ENCODE peak calls at places on chromosomes 5 and 9, in seven cellular contexts. V is HepG2, N is IMR-90, R is H54, H is Peyer's patch, S is right lobe of liver, G is transverse colon. L is an unnamed sample.
A peak's percentile ranks its signal among the peaks of the same experiment; 100 is the strongest.

GRCh38 chr9:115400801-115401200 is 282.8 kb upstream of the TNC start:
- DNase-seq in S (no peak), H (no peak), V (no peak), G (no peak), N (peak; percentile 74), R (no peak), L (no peak)

GRCh38 chr5:93735378-93735777 is 6.0 kb downstream of the POU5F2 start:
- DNase-seq in N (peak; percentile 59), G (no peak), S (no peak), R (no peak), H (no peak), V (no peak), L (no peak)

GRCh38 chr5:99045864-99046263 is 117.1 kb upstream of the CHD1 start:
- DNase-seq in H (no peak), R (no peak), N (no peak), S (no peak), V (no peak), G (no peak), L (no peak)

GRCh38 chr5:154646841-154647759 is 108.1 kb upstream of the LARP1 start:
- DNase-seq in G (peak; percentile 78), R (no peak), S (peak; percentile 74), N (peak; percentile 12), H (peak; percentile 22), V (peak; percentile 83), L (peak; percentile 15)

GRCh38 chr9:15176821-15177220 is 130.2 kb downstream of the TTC39B start:
- DNase-seq in V (no peak), R (no peak), S (no peak), N (no peak), H (no peak), G (no peak), L (no peak)

GRCh38 chr9:6715755-6716643 is 41.8 kb upstream of the KDM4C start:
- DNase-seq in G (peak; percentile 85), N (no peak), S (peak; percentile 89), V (peak; percentile 79), R (no peak), H (peak; percentile 85), L (peak; percentile 51)

GRCh38 chr9:98805506-98806272 is 1.8 kb upstream of the GALNT12 start:
- DNase-seq in N (peak; percentile 86), G (no peak), V (no peak), H (no peak), R (no peak), S (no peak), L (no peak)

GRCh38 chr9:75754090-75754489 is 136.4 kb upstream of the PCSK5 start:
- DNase-seq in R (no peak), S (no peak), H (no peak), N (no peak), G (no peak), V (no peak), L (no peak)

GRCh38 chr9:81312346-81312745 is 377.0 kb downstream of the TLE1 start:
- DNase-seq in V (no peak), R (no peak), S (no peak), G (no peak), N (no peak), H (no peak), L (no peak)

GRCh38 chr5:144448457-144448856 is 277.8 kb downstream of the KCTD16 start:
- DNase-seq in N (no peak), V (no peak), R (no peak), S (no peak), H (no peak), G (no peak), L (no peak)

GRCh38 chr5:138543730-138544104 is 681 bp upstream of the ETF1 start:
- DNase-seq in N (no peak), H (peak; percentile 77), V (no peak), S (no peak), R (peak; percentile 56), G (no peak), L (no peak)

GRCh38 chr5:171633776-171634470 is 151.7 kb upstream of the SMIM23 start:
- DNase-seq in S (no peak), N (no peak), V (no peak), G (no peak), H (no peak), R (no peak), L (no peak)

GRCh38 chr5:36621985-36622384 is 15.6 kb downstream of the SLC1A3 start:
- DNase-seq in R (no peak), S (no peak), H (no peak), V (no peak), G (no peak), N (no peak), L (no peak)

GRCh38 chr5:72425995-72426394 is 81.2 kb downstream of the ZNF366 start:
- DNase-seq in N (no peak), G (no peak), V (no peak), S (no peak), H (no peak), R (no peak), L (no peak)

GRCh38 chr9:89427621-89428221 is 70.2 kb downstream of the SEMA4D start:
- DNase-seq in R (peak; percentile 81), V (no peak), G (no peak), N (peak; percentile 49), H (peak; percentile 45), S (no peak), L (no peak)

GRCh38 chr5:143605403-143606005 is 202.0 kb upstream of the NR3C1 start:
- DNase-seq in R (no peak), V (no peak), G (peak; percentile 14), H (peak; percentile 43), N (peak; percentile 46), S (no peak), L (no peak)

GRCh38 chr9:33265211-33265885 is 499 bp downstream of the CHMP5 start:
- DNase-seq in V (no peak), R (no peak), S (no peak), H (no peak), N (no peak), G (peak; percentile 20), L (no peak)
- TF ChIP-seq POLR2A in V (no peak), R (no peak), S (no peak), H (no peak), N (no peak), G (no peak), L (no peak)

GRCh38 chr5:77630246-77631165 is 8.0 kb downstream of the OTP start:
- DNase-seq in N (no peak), R (no peak), S (peak; percentile 50), G (peak; percentile 64), H (peak; percentile 25), V (peak; percentile 33), L (no peak)
- TF ChIP-seq POLR2A in N (no peak), R (peak; percentile 77), S (no peak), G (no peak), H (no peak), V (no peak), L (no peak)

GRCh38 chr9:137302176-137303030 is at the start of gene NRARP:
- DNase-seq in G (peak; percentile 95), S (peak; percentile 92), H (peak; percentile 92), V (no peak), N (peak; percentile 64), R (peak; percentile 94), L (peak; percentile 93)
- TF ChIP-seq POLR2A in G (peak; percentile 65), S (peak; percentile 46), H (peak; percentile 89), V (no peak), N (peak; percentile 25), R (peak; percentile 41), L (no peak)

DNA sequence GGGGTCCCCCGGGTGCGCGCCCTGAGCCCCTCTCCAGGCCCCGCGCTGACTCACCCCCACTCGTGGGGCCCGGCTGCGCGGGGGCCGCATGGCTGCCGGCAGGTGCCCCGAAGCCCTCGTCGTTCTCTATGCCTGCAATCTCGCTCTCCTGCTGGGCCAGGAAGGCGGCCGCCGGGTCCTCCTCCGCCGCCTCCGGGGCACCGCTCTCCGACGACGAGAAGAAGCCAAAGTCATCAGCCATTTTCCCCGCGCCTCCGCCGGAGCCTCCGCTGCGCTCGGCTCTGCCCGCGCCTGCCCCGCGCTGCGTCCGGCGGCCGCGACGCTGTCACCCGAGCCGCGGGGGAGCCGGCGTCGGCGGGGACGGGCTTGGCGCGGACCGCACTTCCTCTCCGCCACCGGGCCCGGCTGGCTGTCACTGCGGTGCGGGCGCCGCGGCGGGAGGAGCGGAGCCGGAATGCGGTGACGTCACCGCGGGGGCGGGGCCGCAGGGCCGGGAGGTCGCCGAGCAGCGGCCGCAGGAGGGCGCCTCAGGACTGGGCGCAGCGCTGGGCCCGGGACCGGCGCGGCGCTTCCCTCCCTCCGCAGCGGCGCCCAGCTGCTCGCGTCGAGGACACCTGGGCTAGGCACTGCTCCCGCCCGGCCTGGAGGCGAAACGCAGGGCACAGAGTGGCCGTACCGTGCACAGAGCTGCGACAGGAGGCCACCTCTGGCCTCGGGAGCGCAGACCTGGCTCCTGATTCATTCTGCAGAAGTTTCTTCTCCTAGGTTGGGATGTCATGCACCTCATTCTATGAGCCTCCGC is at the start of gene CLTB:
- DNase-seq in N (peak; percentile 78), S (peak; percentile 95), H (peak; percentile 88), V (peak; percentile 74), R (peak; percentile 88), G (peak; percentile 95), L (peak; percentile 97)
- TF ChIP-seq POLR2A in N (peak; percentile 72), S (peak; percentile 98), H (peak; percentile 96), V (no peak), R (peak; percentile 89), G (peak; percentile 42), L (peak; percentile 93)

GRCh38 chr9:136662656-136663310 is at the start of gene EGFL7:
- DNase-seq in V (no peak), G (no peak), N (no peak), S (peak; percentile 80), H (no peak), R (no peak), L (peak; percentile 54)
- TF ChIP-seq POLR2A in V (no peak), G (peak; percentile 51), N (no peak), S (peak; percentile 49), H (peak; percentile 15), R (no peak), L (no peak)